ENCODE peak calls at places on chromosomes 6 and 20, in nine cellular contexts. M is naive thymus-derived CD4-positive, alpha-beta T cell; C is body of pancreas; V is cardiac muscle cell; K is ovary; Z is adrenal gland; I is effector memory CD4-positive, alpha-beta T cell; S is tibial nerve; U is vagina. L is an unnamed sample. For H3K4me1, the result is how much of the 10 kb centered on the place peaks cover.

GRCh38 chr20:53865905-53866786 is 204.2 kb downstream of the BCAS1 start:
- DNase-seq in Z (peak), U (no peak), C (peak), I (no peak), S (peak), M (no peak), V (peak), K (no peak), L (no peak)

GRCh38 chr20:36631651-36632050 is 14.3 kb downstream of the SLA2 start:
- DNase-seq in C (no peak), M (no peak), U (no peak), V (no peak), K (no peak), S (no peak), Z (no peak), I (no peak), L (no peak)

GRCh38 chr20:11553603-11554002 is 364.1 kb upstream of the BTBD3 start:
- DNase-seq in V (no peak), M (no peak), I (no peak), Z (no peak), U (no peak), S (no peak), C (no peak), K (no peak), L (no peak)

GRCh38 chr6:113414511-113414910 is 442.6 kb upstream of the MARCKS start:
- DNase-seq in K (peak), C (peak), I (no peak), U (no peak), V (peak), S (peak), M (no peak), Z (peak), L (no peak)

GRCh38 chr20:10679269-10679668 is 5.5 kb upstream of the JAG1 start:
- DNase-seq in C (no peak), Z (no peak), U (no peak), S (no peak), I (no peak), M (no peak), V (no peak), K (no peak), L (no peak)

GRCh38 chr6:31652925-31653724 is 664 bp upstream of the BAG6 start:
- DNase-seq in I (peak), S (peak), Z (peak), K (no peak), M (no peak), U (no peak), V (peak), C (peak), L (peak)

GRCh38 chr20:22795455-22795854 is 211.1 kb upstream of the FOXA2 start:
- DNase-seq in V (no peak), K (no peak), U (no peak), I (no peak), S (no peak), Z (no peak), M (no peak), C (no peak), L (no peak)

GRCh38 chr20:20480689-20481088 is 112.8 kb downstream of the INSM1 start:
- DNase-seq in I (no peak), S (no peak), M (no peak), C (no peak), U (no peak), V (no peak), K (no peak), Z (peak), L (no peak)

GRCh38 chr20:61520761-61521460 is 268.9 kb downstream of the CDH4 start:
- DNase-seq in S (peak), U (no peak), M (no peak), C (no peak), Z (no peak), V (no peak), K (no peak), I (no peak), L (no peak)

GRCh38 chr20:51540585-51540984 is 1.9 kb downstream of the NFATC2 start:
- DNase-seq in I (no peak), C (no peak), U (no peak), M (no peak), Z (no peak), K (no peak), V (no peak), S (no peak), L (no peak)

GRCh38 chr6:163897030-163897429 is 482.5 kb downstream of the QKI start:
- DNase-seq in M (no peak), U (no peak), C (no peak), V (no peak), S (peak), Z (peak), I (no peak), K (peak), L (no peak)

GRCh38 chr6:41901882-41902519 is 6.8 kb upstream of the USP49 start:
- DNase-seq in U (no peak), M (peak), V (no peak), Z (peak), S (peak), K (no peak), I (peak), C (peak), L (no peak)

GRCh38 chr6:112173401-112173800 is 81.0 kb downstream of the LAMA4 start:
- DNase-seq in C (no peak), K (no peak), U (no peak), I (no peak), M (no peak), S (no peak), V (no peak), Z (no peak), L (no peak)

GRCh38 chr6:5511924-5512323 is 250.6 kb downstream of the FARS2 start:
- DNase-seq in S (no peak), M (no peak), U (no peak), I (no peak), V (no peak), K (no peak), Z (no peak), C (no peak), L (no peak)

GRCh38 chr6:31888281-31889258 is 8.9 kb downstream of the EHMT2 start:
- DNase-seq in I (peak), Z (no peak), M (peak), C (no peak), S (no peak), U (peak), K (no peak), V (peak), L (no peak)

GRCh38 chr6:75230484-75231325 is 12.9 kb downstream of the COX7A2 start:
- DNase-seq in M (no peak), Z (no peak), S (peak), V (peak), I (no peak), C (peak), U (no peak), K (no peak), L (no peak)

GRCh38 chr6:21801786-21802610 is 208.4 kb downstream of the SOX4 start:
- DNase-seq in U (no peak), Z (no peak), C (no peak), K (no peak), M (no peak), I (no peak), S (no peak), V (no peak), L (no peak)

GRCh38 chr6:125312950-125313349 is 11.2 kb upstream of the HDDC2 start:
- DNase-seq in I (no peak), S (no peak), U (no peak), M (no peak), V (peak), Z (no peak), C (no peak), K (no peak), L (no peak)

GRCh38 chr6:138004423-138005287 is 102.6 kb downstream of the PERP start:
- DNase-seq in C (no peak), M (peak), U (no peak), K (no peak), Z (no peak), V (peak), I (no peak), S (peak), L (no peak)

GRCh38 chr6:155549028-155549798 is 93.6 kb upstream of the NOX3 start:
- DNase-seq in U (no peak), C (no peak), I (no peak), S (no peak), Z (no peak), M (no peak), K (no peak), V (no peak), L (no peak)

GRCh38 chr6:42025066-42025789 is 25.1 kb upstream of the TAF8 start:
- DNase-seq in U (no peak), K (no peak), C (no peak), S (no peak), M (no peak), V (no peak), Z (no peak), I (no peak), L (no peak)

GRCh38 chr20:57450419-57450818 is 59.2 kb downstream of the RBM38 start:
- DNase-seq in I (no peak), U (no peak), K (no peak), C (peak), M (peak), S (peak), Z (peak), V (no peak), L (peak)

GRCh38 chr20:37670426-37670825 is 23.4 kb upstream of the CTNNBL1 start:
- DNase-seq in K (peak), C (no peak), Z (peak), U (no peak), S (peak), M (no peak), V (no peak), I (no peak), L (no peak)

GRCh38 chr6:170162011-170162770 is 128.7 kb downstream of the DLL1 start:
- DNase-seq in M (no peak), Z (peak), K (no peak), U (no peak), S (no peak), V (no peak), C (no peak), I (no peak), L (no peak)

GRCh38 chr6:111759836-111760785 is 113.1 kb downstream of the FYN start:
- DNase-seq in I (peak), U (no peak), K (no peak), M (peak), C (no peak), Z (no peak), S (no peak), V (no peak), L (no peak)

GRCh38 chr6:136793348-136793747 is 1.1 kb upstream of the MAP3K5 start:
- DNase-seq in I (peak), K (no peak), S (no peak), U (no peak), M (no peak), Z (no peak), V (no peak), C (no peak), L (no peak)

GRCh38 chr20:51036226-51036625 is 13.3 kb upstream of the KCNG1 start:
- DNase-seq in K (no peak), Z (no peak), C (no peak), U (no peak), M (no peak), V (no peak), I (no peak), S (no peak), L (no peak)

GRCh38 chr6:130771741-130772140 is 55.5 kb upstream of the SMLR1 start:
- DNase-seq in C (no peak), V (no peak), M (no peak), S (no peak), I (no peak), Z (no peak), U (no peak), K (no peak), L (no peak)

GRCh38 chr20:1272368-1273155 is 6.5 kb downstream of the SNPH start:
- DNase-seq in M (no peak), C (no peak), S (no peak), V (no peak), K (no peak), I (no peak), U (no peak), Z (no peak), L (no peak)

GRCh38 chr6:3456794-3457709 is at the start of gene SLC22A23:
- DNase-seq in S (peak), C (peak), Z (peak), I (peak), V (peak), M (peak), K (peak), U (no peak), L (peak)

GRCh38 chr20:48205786-48206185 is 420.5 kb upstream of the SULF2 start:
- DNase-seq in Z (no peak), U (no peak), S (no peak), I (no peak), C (no peak), M (no peak), V (no peak), K (no peak), L (no peak)

GRCh38 chr20:48722737-48723191 is 105.0 kb downstream of the PREX1 start:
- DNase-seq in V (no peak), M (no peak), K (no peak), I (no peak), S (peak), C (peak), Z (peak), U (no peak), L (no peak)

GRCh38 chr6:63649269-63649668 is 13.7 kb downstream of the PHF3 start:
- DNase-seq in S (no peak), I (no peak), U (no peak), M (no peak), V (no peak), C (no peak), Z (no peak), K (no peak), L (no peak)

GRCh38 chr6:40456390-40457013 is 130.7 kb downstream of the LRFN2 start:
- DNase-seq in Z (no peak), S (no peak), V (no peak), K (no peak), M (no peak), I (no peak), U (no peak), C (peak), L (no peak)

GRCh38 chr20:2524435-2525272 is 11.7 kb upstream of the TMC2 start:
- DNase-seq in Z (peak), M (peak), U (no peak), K (peak), S (peak), V (peak), I (peak), C (peak), L (peak)

GRCh38 chr6:35041086-35041855 is 99.9 kb downstream of the TCP11 start:
- DNase-seq in M (no peak), C (no peak), I (no peak), U (no peak), K (no peak), S (no peak), Z (no peak), V (no peak), L (no peak)
- H3K4me1 ChIP-seq in M (under half), C (under half), I (under half), U (under half), K (under half), S (under half), Z (under half), V (under half), L (under half)

GRCh38 chr6:27870486-27870885 is 41.7 kb downstream of the OR2B2 start:
- DNase-seq in I (no peak), Z (no peak), U (no peak), C (no peak), V (no peak), K (no peak), M (no peak), S (no peak), L (no peak)
- H3K4me3 ChIP-seq in I (no peak), Z (no peak), U (no peak), C (no peak), V (no peak), K (no peak), M (no peak), S (no peak), L (no peak)

DNA sequence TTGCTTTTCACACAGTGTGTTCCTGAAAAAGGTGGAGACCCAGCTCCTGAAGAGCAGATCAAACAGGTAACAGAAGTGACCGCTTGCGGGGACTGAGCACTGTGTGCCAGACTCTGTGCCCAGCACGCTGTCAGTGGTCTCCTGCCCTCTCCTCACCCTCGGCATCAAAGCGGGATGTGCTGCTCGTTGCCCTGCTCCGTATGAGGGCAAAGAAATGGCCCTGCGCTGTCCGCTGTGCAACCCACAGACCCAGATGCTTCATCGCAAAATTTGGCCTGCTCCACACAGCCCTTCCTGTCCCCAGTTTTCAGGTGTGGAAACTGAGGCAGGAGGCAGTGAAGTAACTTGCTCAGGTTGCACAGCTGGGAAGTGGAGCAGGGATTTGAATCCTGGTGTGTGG is 13.7 kb downstream of the UQCC2 start:
- DNase-seq in C (no peak), V (no peak), S (no peak), Z (no peak), I (no peak), M (no peak), U (no peak), K (no peak), L (no peak)
- H3K27ac ChIP-seq in C (no peak), V (peak), S (no peak), Z (peak), I (peak), M (peak), U (no peak), K (no peak), L (peak)

GRCh38 chr20:31715766-31716165 is 6.9 kb downstream of the BCL2L1 start:
- DNase-seq in C (no peak), V (no peak), S (no peak), I (no peak), Z (no peak), K (no peak), M (no peak), U (no peak), L (no peak)
- H3K4me1 ChIP-seq in C (half or more), V (under half), S (under half), I (under half), Z (half or more), K (under half), M (under half), U (half or more), L (under half)

GRCh38 chr6:156851447-156851846 is 74.3 kb downstream of the ARID1B start:
- DNase-seq in C (no peak), I (no peak), K (no peak), U (no peak), S (no peak), Z (no peak), M (no peak), V (peak), L (no peak)
- H3K4me3 ChIP-seq in C (no peak), I (no peak), K (no peak), U (no peak), S (no peak), Z (no peak), M (no peak), V (no peak), L (no peak)

GRCh38 chr20:31607640-31608255 is 2.7 kb downstream of the ID1 start:
- DNase-seq in M (no peak), S (no peak), C (no peak), U (no peak), I (no peak), K (no peak), Z (no peak), V (no peak), L (no peak)

GRCh38 chr20:31605902-31606677 is 1.0 kb downstream of the ID1 start:
- DNase-seq in K (peak), V (peak), S (no peak), U (no peak), Z (no peak), M (peak), C (no peak), I (no peak), L (peak)

GRCh38 chr20:31606678-31606927 is 1.5 kb downstream of the ID1 start:
- DNase-seq in V (no peak), K (no peak), Z (no peak), S (no peak), U (no peak), I (no peak), C (no peak), M (no peak), L (no peak)

GRCh38 chr20:31606928-31607639 is 2.0 kb downstream of the ID1 start:
- DNase-seq in U (no peak), S (no peak), C (no peak), K (peak), V (peak), M (no peak), I (no peak), Z (no peak), L (peak)

DNA sequence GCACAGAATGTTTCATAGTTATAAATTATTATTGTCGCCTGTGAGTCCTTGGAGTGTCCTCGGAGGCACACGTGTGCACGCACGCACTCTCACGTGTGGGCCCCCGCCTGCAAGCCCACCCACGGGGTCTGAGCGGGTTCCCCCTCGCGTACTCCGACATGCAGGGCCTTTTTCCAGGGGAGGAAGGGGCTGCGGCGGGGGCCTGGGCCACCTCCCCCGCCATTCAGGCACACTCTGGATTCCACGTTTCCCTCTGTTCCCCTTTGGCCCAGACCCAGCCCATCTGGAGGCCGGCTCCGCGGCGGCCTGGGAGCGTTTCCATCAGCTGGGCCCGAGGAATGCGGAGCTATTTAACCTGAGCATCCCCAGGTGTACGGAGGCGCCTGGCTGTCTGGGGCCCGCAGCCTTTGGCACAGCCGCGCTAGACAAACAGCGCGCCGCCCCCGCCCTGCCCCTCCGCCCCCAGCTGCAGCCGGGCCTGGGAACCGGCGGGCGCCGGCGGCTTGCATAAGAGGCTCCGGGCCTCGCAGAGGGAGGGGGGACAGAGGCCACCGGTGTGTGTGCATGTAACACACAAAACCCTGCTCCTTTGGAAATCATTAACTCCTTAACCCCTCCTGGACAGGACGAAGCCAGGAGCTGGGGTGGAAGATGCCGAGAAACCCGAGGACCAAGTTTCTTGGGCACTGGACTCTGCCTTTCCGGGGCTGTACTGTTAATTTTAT is 3.3 kb downstream of the ID1 start:
- DNase-seq in M (no peak), S (peak), K (peak), C (peak), V (peak), Z (peak), U (no peak), I (no peak), L (peak)
- H3K27ac ChIP-seq in M (no peak), S (peak), K (no peak), C (peak), V (peak), Z (peak), U (peak), I (no peak), L (peak)

GRCh38 chr20:38840053-38840893 is 34.8 kb downstream of the PPP1R16B start:
- DNase-seq in V (no peak), S (no peak), I (no peak), Z (no peak), K (no peak), U (no peak), M (no peak), C (no peak), L (no peak)
- H3K4me1 ChIP-seq in V (under half), S (under half), I (half or more), Z (under half), K (under half), U (under half), M (under half), C (under half), L (under half)

DNA sequence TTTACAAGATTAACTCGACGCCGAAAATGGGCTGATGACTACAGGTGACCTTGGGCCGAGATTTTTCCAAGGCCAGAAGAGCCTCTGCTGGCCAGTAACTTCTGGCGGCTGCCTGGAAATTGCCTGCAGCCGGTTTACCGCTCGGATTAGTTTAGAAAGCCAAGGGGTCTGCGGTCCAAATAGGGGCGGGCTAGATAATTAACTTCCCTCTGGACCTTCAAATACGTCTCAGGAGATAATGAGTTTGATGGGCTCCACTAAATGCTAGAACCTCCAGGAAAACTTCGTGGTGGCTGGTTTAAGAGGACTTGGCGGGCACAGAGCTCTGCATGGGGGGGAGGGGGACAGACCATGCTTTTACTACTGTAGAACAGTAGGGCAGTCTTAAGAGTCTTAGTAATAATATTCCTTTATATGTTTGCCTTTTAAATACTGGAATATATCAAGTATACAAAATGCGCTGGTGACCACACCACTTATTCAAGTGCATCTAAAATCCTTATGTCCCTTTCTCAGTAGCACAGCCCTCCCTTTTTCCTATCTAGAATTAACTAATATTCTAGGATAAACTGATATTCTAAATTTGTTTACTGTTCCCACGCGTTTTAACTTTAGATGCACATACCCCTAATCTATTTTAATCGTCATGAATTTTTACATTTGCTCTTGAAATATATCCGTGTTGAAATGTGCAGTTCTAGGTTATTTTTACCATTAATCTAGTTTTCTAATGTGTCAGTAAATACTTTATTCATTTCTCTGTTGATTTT is 107.6 kb upstream of the PRSS16 start:
- DNase-seq in M (no peak), C (no peak), S (no peak), Z (no peak), K (no peak), I (no peak), U (no peak), V (peak), L (no peak)
- H3K4me3 ChIP-seq in M (peak), C (no peak), S (peak), Z (no peak), K (peak), I (peak), U (peak), V (peak), L (peak)

GRCh38 chr6:39209360-39209811 is 19.9 kb downstream of the KCNK5 start:
- DNase-seq in Z (no peak), U (no peak), M (no peak), C (no peak), K (no peak), I (no peak), S (no peak), V (no peak), L (no peak)
- H3K27ac ChIP-seq in Z (no peak), U (no peak), M (no peak), C (peak), K (no peak), I (no peak), S (no peak), V (no peak), L (no peak)